ENCODE peak calls at places on chromosome 15, in ten cellular contexts. K is KBM-7, L is NCI-H69, D is hippocampal formation, F is putamen, E is IMR-90, S is activated T-cell treated with anti-CD3 and anti-CD28 coated beads for 1 hour, C is endothelial cell, Z is activated T-helper 1 cell treated with Interleukin-2 at 50 U/mL for 16 hours, V is upper lobe of right lung. Y is an unnamed sample.

GRCh38 chr15:79065744-79066376 is 24.7 kb downstream of the RASGRF1 start:
- DNase-seq in L (no peak), S (no peak), Z (no peak), K (no peak), E (no peak), D (no peak), C (no peak), V (no peak), F (no peak), Y (no peak)

GRCh38 chr15:71220828-71221227 is 105.6 kb downstream of the THSD4 start:
- DNase-seq in Z (no peak), D (no peak), V (no peak), E (no peak), C (no peak), L (no peak), F (no peak), S (no peak), K (no peak), Y (no peak)

GRCh38 chr15:67850995-67851535 is 11.2 kb upstream of the RNU6-1 start:
- DNase-seq in F (no peak), V (no peak), C (no peak), E (peak), Z (no peak), D (no peak), L (no peak), K (peak), S (no peak), Y (no peak)

GRCh38 chr15:94352940-94353820 is 121.8 kb downstream of the MCTP2 start:
- DNase-seq in F (no peak), V (no peak), K (no peak), C (no peak), D (no peak), L (no peak), E (peak), S (no peak), Z (no peak), Y (no peak)

GRCh38 chr15:79978694-79979519 is 7.9 kb upstream of the BCL2A1 start:
- DNase-seq in L (peak), Z (no peak), F (peak), C (no peak), V (no peak), E (peak), S (no peak), D (no peak), K (peak), Y (no peak)

GRCh38 chr15:31306036-31306425 is 20.6 kb upstream of the KLF13 start:
- DNase-seq in F (no peak), E (no peak), D (no peak), C (no peak), S (no peak), L (no peak), K (no peak), Z (no peak), V (peak), Y (peak)

GRCh38 chr15:85129881-85130280 is 148.2 kb downstream of the PDE8A start:
- DNase-seq in V (no peak), E (no peak), C (no peak), D (no peak), Z (no peak), S (no peak), L (peak), F (no peak), K (no peak), Y (no peak)

GRCh38 chr15:31164573-31164912 is 63.0 kb upstream of the TRPM1 start:
- DNase-seq in V (no peak), K (no peak), S (no peak), L (no peak), C (no peak), D (no peak), F (no peak), E (no peak), Z (no peak), Y (no peak)

GRCh38 chr15:72200395-72201237 is 3.0 kb upstream of the GRAMD2A start:
- DNase-seq in F (no peak), K (no peak), Z (no peak), S (no peak), D (no peak), C (no peak), L (peak), V (no peak), E (no peak), Y (no peak)

GRCh38 chr15:43220991-43221403 is at the start of gene EPB42:
- DNase-seq in D (no peak), Z (no peak), C (no peak), K (no peak), E (no peak), V (no peak), F (no peak), S (no peak), L (no peak), Y (no peak)

GRCh38 chr15:51312754-51313390 is 25.5 kb downstream of the CYP19A1 start:
- DNase-seq in D (no peak), E (peak), C (no peak), Z (no peak), K (no peak), V (no peak), L (peak), F (peak), S (no peak), Y (no peak)

GRCh38 chr15:40766906-40767837 is 2.6 kb upstream of the C15orf62 start:
- DNase-seq in S (no peak), C (no peak), V (no peak), F (no peak), D (no peak), E (peak), L (no peak), K (no peak), Z (no peak), Y (no peak)

GRCh38 chr15:35260961-35261360 is 175.9 kb upstream of the NANOGP8 start:
- DNase-seq in L (no peak), V (no peak), S (no peak), K (no peak), E (no peak), Z (no peak), F (no peak), C (no peak), D (no peak), Y (no peak)

GRCh38 chr15:81227716-81228115 is 31.0 kb downstream of the IL16 start:
- DNase-seq in D (no peak), S (no peak), K (no peak), E (no peak), V (no peak), L (no peak), C (no peak), Z (no peak), F (no peak), Y (no peak)

GRCh38 chr15:74053497-74053896 is 28.9 kb downstream of the GOLGA6A start:
- DNase-seq in L (peak), C (no peak), E (no peak), V (no peak), F (no peak), S (no peak), K (no peak), D (no peak), Z (no peak), Y (peak)

GRCh38 chr15:64749999-64750657 is 25.3 kb downstream of the RBPMS2 start:
- DNase-seq in E (peak), S (no peak), F (no peak), K (no peak), C (peak), V (no peak), Z (no peak), L (peak), D (no peak), Y (peak)